ENCODE peak calls at places on chromosomes 2 and 18, in five cellular contexts. One of them, this sample, is unnamed.

GRCh38 chr2:8595428-8595805 is 86.4 kb upstream of the ID2 start:
- DNase-seq in GOT3: no peak
- DNase-seq in fibroblast of the aortic adventitia: no peak
- DNase-seq in fibroblast of villous mesenchyme: no peak
- DNase-seq in GM04504: no peak
- DNase-seq in this sample: no peak

GRCh38 chr2:99140860-99141109 is 722 bp upstream of the C2orf15 start:
- DNase-seq in GOT3: no peak
- DNase-seq in fibroblast of the aortic adventitia: no peak
- DNase-seq in fibroblast of villous mesenchyme: no peak
- DNase-seq in GM04504: no peak
- DNase-seq in this sample: no peak

GRCh38 chr18:48801728-48802542 is 148.8 kb downstream of the SMAD7 start:
- DNase-seq in GOT3: no peak
- DNase-seq in fibroblast of the aortic adventitia: no peak
- DNase-seq in fibroblast of villous mesenchyme: no peak
- DNase-seq in GM04504: no peak
- DNase-seq in this sample: no peak

GRCh38 chr2:190359896-190360376 is 16.5 kb downstream of the INPP1 start:
- DNase-seq in GOT3: no peak
- DNase-seq in fibroblast of the aortic adventitia: peak
- DNase-seq in fibroblast of villous mesenchyme: peak
- DNase-seq in GM04504: peak
- DNase-seq in this sample: peak

GRCh38 chr2:71742953-71743601 is 289.7 kb downstream of the DYSF start:
- DNase-seq in GOT3: no peak
- DNase-seq in fibroblast of the aortic adventitia: peak
- DNase-seq in fibroblast of villous mesenchyme: peak
- DNase-seq in GM04504: peak
- DNase-seq in this sample: no peak

GRCh38 chr2:232898592-232899541 is 28.8 kb downstream of the SNORC start:
- DNase-seq in GOT3: no peak
- DNase-seq in fibroblast of the aortic adventitia: peak
- DNase-seq in fibroblast of villous mesenchyme: peak
- DNase-seq in GM04504: peak
- DNase-seq in this sample: no peak

GRCh38 chr2:173989886-173990744 is 24.9 kb upstream of the SP3 start:
- DNase-seq in GOT3: no peak
- DNase-seq in fibroblast of the aortic adventitia: peak
- DNase-seq in fibroblast of villous mesenchyme: no peak
- DNase-seq in GM04504: no peak
- DNase-seq in this sample: no peak

GRCh38 chr2:220148849-220149248 is 521.4 kb downstream of the SLC4A3 start:
- DNase-seq in GOT3: no peak
- DNase-seq in fibroblast of the aortic adventitia: peak
- DNase-seq in fibroblast of villous mesenchyme: no peak
- DNase-seq in GM04504: no peak
- DNase-seq in this sample: no peak

GRCh38 chr2:177242136-177242987 is 22.2 kb downstream of the NFE2L2 start:
- DNase-seq in GOT3: no peak
- DNase-seq in fibroblast of the aortic adventitia: peak
- DNase-seq in fibroblast of villous mesenchyme: peak
- DNase-seq in GM04504: peak
- DNase-seq in this sample: no peak

GRCh38 chr2:121955313-121956211 is 200.1 kb downstream of the TSN start:
- DNase-seq in GOT3: no peak
- DNase-seq in fibroblast of the aortic adventitia: no peak
- DNase-seq in fibroblast of villous mesenchyme: no peak
- DNase-seq in GM04504: no peak
- DNase-seq in this sample: peak

GRCh38 chr18:74259332-74259731 is 32.4 kb downstream of the CYB5A start:
- DNase-seq in GOT3: no peak
- DNase-seq in fibroblast of the aortic adventitia: no peak
- DNase-seq in fibroblast of villous mesenchyme: no peak
- DNase-seq in GM04504: no peak
- DNase-seq in this sample: no peak

GRCh38 chr2:203501870-203502269 is 33.2 kb downstream of the RAPH1 start:
- DNase-seq in GOT3: no peak
- DNase-seq in fibroblast of the aortic adventitia: no peak
- DNase-seq in fibroblast of villous mesenchyme: no peak
- DNase-seq in GM04504: no peak
- DNase-seq in this sample: no peak

GRCh38 chr2:191299009-191299408 is 53.8 kb downstream of the MYO1B start:
- DNase-seq in GOT3: no peak
- DNase-seq in fibroblast of the aortic adventitia: peak
- DNase-seq in fibroblast of villous mesenchyme: no peak
- DNase-seq in GM04504: no peak
- DNase-seq in this sample: no peak

GRCh38 chr18:64202229-64202835 is 53.4 kb upstream of the LINC00305 start:
- DNase-seq in GOT3: no peak
- DNase-seq in fibroblast of the aortic adventitia: no peak
- DNase-seq in fibroblast of villous mesenchyme: peak
- DNase-seq in GM04504: no peak
- DNase-seq in this sample: no peak

GRCh38 chr2:97742381-97742847 is 29.0 kb downstream of the ZAP70 start:
- DNase-seq in GOT3: no peak
- DNase-seq in fibroblast of the aortic adventitia: no peak
- DNase-seq in fibroblast of villous mesenchyme: no peak
- DNase-seq in GM04504: no peak
- DNase-seq in this sample: no peak

GRCh38 chr2:37768491-37768925 is 97.1 kb upstream of the CDC42EP3 start:
- DNase-seq in GOT3: no peak
- DNase-seq in fibroblast of the aortic adventitia: peak
- DNase-seq in fibroblast of villous mesenchyme: peak
- DNase-seq in GM04504: peak
- DNase-seq in this sample: no peak

GRCh38 chr2:192218970-192219369 is 24.2 kb upstream of the TMEFF2 start:
- DNase-seq in GOT3: no peak
- DNase-seq in fibroblast of the aortic adventitia: no peak
- DNase-seq in fibroblast of villous mesenchyme: no peak
- DNase-seq in GM04504: no peak
- DNase-seq in this sample: no peak

GRCh38 chr2:3681625-3682024 is 21.8 kb upstream of the DCDC2C start:
- DNase-seq in GOT3: no peak
- DNase-seq in fibroblast of the aortic adventitia: no peak
- DNase-seq in fibroblast of villous mesenchyme: no peak
- DNase-seq in GM04504: no peak
- DNase-seq in this sample: no peak

GRCh38 chr18:2406544-2406943 is 164.8 kb downstream of the METTL4 start:
- DNase-seq in GOT3: no peak
- DNase-seq in fibroblast of the aortic adventitia: peak
- DNase-seq in fibroblast of villous mesenchyme: peak
- DNase-seq in GM04504: peak
- DNase-seq in this sample: no peak

GRCh38 chr18:56001576-56001975 is 413.6 kb upstream of the TCF4 start:
- DNase-seq in GOT3: no peak
- DNase-seq in fibroblast of the aortic adventitia: no peak
- DNase-seq in fibroblast of villous mesenchyme: no peak
- DNase-seq in GM04504: no peak
- DNase-seq in this sample: no peak

GRCh38 chr2:45218298-45218697 is 209.0 kb upstream of the SIX2 start:
- DNase-seq in GOT3: no peak
- DNase-seq in fibroblast of the aortic adventitia: no peak
- DNase-seq in fibroblast of villous mesenchyme: no peak
- DNase-seq in GM04504: no peak
- DNase-seq in this sample: no peak

GRCh38 chr2:55946793-55947192 is 23.2 kb upstream of the EFEMP1 start:
- DNase-seq in GOT3: no peak
- DNase-seq in fibroblast of the aortic adventitia: no peak
- DNase-seq in fibroblast of villous mesenchyme: no peak
- DNase-seq in GM04504: no peak
- DNase-seq in this sample: no peak

GRCh38 chr2:239292956-239293355 is 107.9 kb downstream of the HDAC4 start:
- DNase-seq in GOT3: no peak
- DNase-seq in fibroblast of the aortic adventitia: no peak
- DNase-seq in fibroblast of villous mesenchyme: peak
- DNase-seq in GM04504: no peak
- DNase-seq in this sample: no peak

GRCh38 chr2:202171246-202171833 is 67.1 kb downstream of the SUMO1 start:
- DNase-seq in GOT3: no peak
- DNase-seq in fibroblast of the aortic adventitia: no peak
- DNase-seq in fibroblast of villous mesenchyme: no peak
- DNase-seq in GM04504: no peak
- DNase-seq in this sample: no peak

GRCh38 chr2:143841935-143842334 is 678.0 kb downstream of the ZEB2 start:
- DNase-seq in GOT3: no peak
- DNase-seq in fibroblast of the aortic adventitia: peak
- DNase-seq in fibroblast of villous mesenchyme: peak
- DNase-seq in GM04504: no peak
- DNase-seq in this sample: no peak

GRCh38 chr18:79628416-79629248 is 51.0 kb upstream of the CTDP1 start:
- DNase-seq in GOT3: no peak
- DNase-seq in fibroblast of the aortic adventitia: no peak
- DNase-seq in fibroblast of villous mesenchyme: no peak
- DNase-seq in GM04504: no peak
- DNase-seq in this sample: no peak

GRCh38 chr2:8171608-8172007 is 510.2 kb upstream of the ID2 start:
- DNase-seq in GOT3: no peak
- DNase-seq in fibroblast of the aortic adventitia: peak
- DNase-seq in fibroblast of villous mesenchyme: no peak
- DNase-seq in GM04504: no peak
- DNase-seq in this sample: no peak

GRCh38 chr2:183995632-183996031 is 602.7 kb upstream of the ZNF804A start:
- DNase-seq in GOT3: no peak
- DNase-seq in fibroblast of the aortic adventitia: no peak
- DNase-seq in fibroblast of villous mesenchyme: no peak
- DNase-seq in GM04504: no peak
- DNase-seq in this sample: peak

GRCh38 chr2:231985823-231986261 is 24.3 kb downstream of the DIS3L2 start:
- DNase-seq in GOT3: no peak
- DNase-seq in fibroblast of the aortic adventitia: no peak
- DNase-seq in fibroblast of villous mesenchyme: no peak
- DNase-seq in GM04504: no peak
- DNase-seq in this sample: no peak

GRCh38 chr2:38406597-38407110 is 29.6 kb upstream of the ATL2 start:
- DNase-seq in GOT3: no peak
- DNase-seq in fibroblast of the aortic adventitia: peak
- DNase-seq in fibroblast of villous mesenchyme: peak
- DNase-seq in GM04504: no peak
- DNase-seq in this sample: no peak

GRCh38 chr2:60629801-60630385 is 76.4 kb upstream of the BCL11A start:
- DNase-seq in GOT3: no peak
- DNase-seq in fibroblast of the aortic adventitia: no peak
- DNase-seq in fibroblast of villous mesenchyme: no peak
- DNase-seq in GM04504: no peak
- DNase-seq in this sample: no peak

GRCh38 chr2:160104115-160104514 is 41.7 kb upstream of the PLA2R1 start:
- DNase-seq in GOT3: no peak
- DNase-seq in fibroblast of the aortic adventitia: no peak
- DNase-seq in fibroblast of villous mesenchyme: no peak
- DNase-seq in GM04504: no peak
- DNase-seq in this sample: no peak

GRCh38 chr18:2880473-2880872 is 33.7 kb downstream of the EMILIN2 start:
- DNase-seq in GOT3: no peak
- DNase-seq in fibroblast of the aortic adventitia: no peak
- DNase-seq in fibroblast of villous mesenchyme: no peak
- DNase-seq in GM04504: no peak
- DNase-seq in this sample: no peak

GRCh38 chr18:35084494-35085449 is 43.6 kb downstream of the MAPRE2 start:
- DNase-seq in GOT3: no peak
- DNase-seq in fibroblast of the aortic adventitia: no peak
- DNase-seq in fibroblast of villous mesenchyme: no peak
- DNase-seq in GM04504: no peak
- DNase-seq in this sample: no peak

GRCh38 chr18:77990901-77991300 is 741.3 kb downstream of the GALR1 start:
- DNase-seq in GOT3: no peak
- DNase-seq in fibroblast of the aortic adventitia: no peak
- DNase-seq in fibroblast of villous mesenchyme: no peak
- DNase-seq in GM04504: no peak
- DNase-seq in this sample: no peak

This sample was measured in NCI-H1694.